ENCODE peak calls at places on chromosomes 6 and 20, in seven cellular contexts. O is RWPE1, Q is cardiac fibroblast, T is coronary artery, G is GM10248, A is BE2C, U is fibroblast of lung. E is an unnamed sample.

GRCh38 chr20:59817846-59818245 is 115.6 kb downstream of the SYCP2 start:
- DNase-seq in O (no peak), Q (no peak), T (peak), G (no peak), A (no peak), U (no peak), E (no peak)

GRCh38 chr6:45706319-45706718 is 309.3 kb downstream of the CLIC5 start:
- DNase-seq in O (no peak), Q (no peak), T (no peak), G (no peak), A (no peak), U (no peak), E (no peak)

GRCh38 chr6:138824482-138825134 is 28.7 kb downstream of the ECT2L start:
- DNase-seq in O (no peak), Q (no peak), T (no peak), G (no peak), A (no peak), U (no peak), E (no peak)

GRCh38 chr6:44219053-44219814 is 2.5 kb downstream of the MYMX start:
- DNase-seq in O (no peak), Q (peak), T (peak), G (peak), A (peak), U (peak), E (peak)

GRCh38 chr6:89371849-89372505 is 19.5 kb upstream of the UBE2J1 start:
- DNase-seq in O (peak), Q (peak), T (no peak), G (peak), A (peak), U (peak), E (peak)

GRCh38 chr20:38649275-38649891 is 47.8 kb downstream of the ARHGAP40 start:
- DNase-seq in O (peak), Q (peak), T (no peak), G (peak), A (peak), U (peak), E (no peak)

GRCh38 chr6:6890400-6890858 is 217.3 kb upstream of the RREB1 start:
- DNase-seq in O (no peak), Q (peak), T (no peak), G (no peak), A (peak), U (peak), E (no peak)

GRCh38 chr20:5214826-5215225 is 88.0 kb downstream of the CDS2 start:
- DNase-seq in O (no peak), Q (no peak), T (no peak), G (no peak), A (no peak), U (no peak), E (no peak)

GRCh38 chr6:87925373-87926060 is 122.1 kb upstream of the SPACA1 start:
- DNase-seq in O (no peak), Q (no peak), T (no peak), G (peak), A (no peak), U (no peak), E (no peak)

GRCh38 chr20:20210327-20210726 is 157.6 kb upstream of the INSM1 start:
- DNase-seq in O (no peak), Q (no peak), T (no peak), G (no peak), A (peak), U (no peak), E (no peak)

GRCh38 chr6:134183844-134184243 is 131.4 kb upstream of the SLC2A12 start:
- DNase-seq in O (no peak), Q (no peak), T (no peak), G (no peak), A (no peak), U (no peak), E (no peak)

GRCh38 chr6:109449789-109450673 is 5.5 kb downstream of the MICAL1 start:
- DNase-seq in O (no peak), Q (no peak), T (no peak), G (peak), A (no peak), U (no peak), E (no peak)

DNA sequence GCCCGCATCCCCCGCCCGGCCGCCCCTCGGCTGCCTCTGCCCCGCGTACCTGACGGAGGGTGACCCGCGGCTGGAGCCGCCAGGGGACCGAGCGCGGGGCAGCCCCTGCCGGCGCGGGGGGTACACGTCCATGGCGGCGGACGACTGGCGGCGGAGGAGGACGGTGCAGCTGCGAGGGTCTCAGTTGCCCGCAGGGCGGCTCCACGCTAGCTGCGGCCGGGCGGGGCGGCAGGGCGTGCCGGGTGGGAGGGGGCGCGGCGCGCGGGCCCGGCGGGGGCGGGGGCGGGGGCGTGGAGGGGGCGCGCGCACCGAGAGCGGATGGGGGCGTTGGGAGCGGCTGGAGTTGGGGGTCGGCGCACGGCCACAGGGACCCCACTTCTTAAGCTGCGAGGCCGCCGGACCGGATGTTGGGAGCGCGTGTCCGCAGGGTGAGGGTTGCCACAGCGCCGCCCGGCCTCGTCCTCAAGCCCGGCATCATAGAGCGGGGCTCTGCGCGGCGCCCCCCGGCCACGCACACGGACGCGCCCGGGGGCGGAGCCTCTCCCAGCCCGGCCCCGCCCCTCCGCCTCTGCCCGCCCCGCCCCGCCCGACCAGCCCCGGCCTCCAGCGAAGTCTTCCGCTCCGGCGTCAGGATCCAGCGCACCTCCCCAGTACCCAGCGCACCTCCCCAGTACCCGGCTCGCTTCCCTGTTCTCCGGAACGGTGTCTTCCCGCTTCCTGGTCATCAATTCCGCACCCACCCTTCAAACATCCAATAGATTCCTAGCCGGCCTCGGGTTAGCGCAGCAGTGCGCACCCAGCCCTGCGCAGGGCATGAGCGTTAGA is at the start of gene DNAAF9:
- DNase-seq in O (peak), Q (peak), T (peak), G (peak), A (peak), U (peak), E (peak)
- TF ChIP-seq CTCF in O (peak), Q (peak), T (no peak), G (peak), A (peak), U (peak), E (peak)

GRCh38 chr20:43389839-43390626 is 67.7 kb upstream of the SRSF6 start:
- DNase-seq in O (no peak), Q (no peak), T (no peak), G (no peak), A (peak), U (no peak), E (no peak)
- TF ChIP-seq CTCF in O (peak), Q (peak), T (no peak), G (peak), A (peak), U (peak), E (peak)

GRCh38 chr6:157708933-157709332 is 114.1 kb upstream of the SNX9 start:
- DNase-seq in O (no peak), Q (no peak), T (no peak), G (no peak), A (no peak), U (no peak), E (no peak)

GRCh38 chr6:157712585-157713295 is 110.3 kb upstream of the SNX9 start:
- DNase-seq in O (no peak), Q (no peak), T (no peak), G (no peak), A (no peak), U (no peak), E (no peak)

GRCh38 chr6:157711060-157711459 is 112.0 kb upstream of the SNX9 start:
- DNase-seq in O (no peak), Q (no peak), T (no peak), G (no peak), A (no peak), U (no peak), E (no peak)

GRCh38 chr6:157709514-157709913 is 113.5 kb upstream of the SNX9 start:
- DNase-seq in O (no peak), Q (no peak), T (no peak), G (no peak), A (no peak), U (no peak), E (no peak)

GRCh38 chr6:157710604-157711003 is 112.4 kb upstream of the SNX9 start:
- DNase-seq in O (no peak), Q (peak), T (no peak), G (no peak), A (no peak), U (peak), E (no peak)
- TF ChIP-seq CTCF in O (no peak), Q (no peak), T (no peak), G (no peak), A (no peak), U (no peak), E (no peak)

DNA sequence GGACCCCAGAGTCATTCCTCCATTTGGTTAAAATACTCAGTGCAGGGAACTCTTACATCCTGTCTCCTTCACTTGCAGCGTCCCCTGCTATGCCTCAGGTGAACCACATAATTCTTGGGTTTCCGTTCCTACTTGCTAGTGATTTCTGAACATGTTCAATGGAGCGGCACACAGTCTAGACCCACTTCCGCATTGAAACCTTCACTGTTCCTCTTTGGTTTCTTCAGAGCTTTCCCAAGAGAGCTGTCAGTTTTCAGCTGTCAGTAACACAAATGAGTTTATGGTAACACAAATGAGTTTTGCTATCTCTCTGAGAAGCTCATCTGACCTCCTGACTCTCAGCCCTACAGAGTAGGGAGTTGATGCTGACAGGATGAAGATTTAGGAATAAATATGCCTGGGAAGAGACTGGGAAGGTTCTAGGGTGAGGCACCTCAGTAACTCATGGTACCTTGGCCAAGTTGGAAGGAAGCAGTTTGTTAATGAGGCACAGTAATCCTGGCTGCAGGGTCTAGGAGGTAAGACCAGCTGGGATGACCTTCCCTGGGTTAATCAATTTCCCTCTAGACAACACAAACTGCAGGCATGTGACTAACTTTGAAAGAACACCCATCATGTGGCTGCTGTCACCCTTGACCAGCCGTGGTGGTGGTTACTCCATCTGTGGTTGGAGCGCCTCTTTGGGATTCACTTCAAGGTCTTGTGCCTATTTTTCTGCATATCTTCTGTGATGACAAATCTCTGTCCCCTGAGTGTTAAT is 5.4 kb downstream of the SYS1 start:
- DNase-seq in O (no peak), Q (no peak), T (no peak), G (peak), A (no peak), U (no peak), E (no peak)
- TF ChIP-seq CTCF in O (no peak), Q (no peak), T (no peak), G (peak), A (no peak), U (no peak), E (no peak)

GRCh38 chr20:61260905-61261304 is 8.8 kb downstream of the CDH4 start:
- DNase-seq in O (no peak), Q (no peak), T (no peak), G (no peak), A (no peak), U (no peak), E (no peak)
- TF ChIP-seq CTCF in O (no peak), Q (peak), T (no peak), G (no peak), A (no peak), U (no peak), E (no peak)

GRCh38 chr20:9886227-9886626 is 47.4 kb upstream of the PAK5 start:
- DNase-seq in O (peak), Q (no peak), T (no peak), G (no peak), A (no peak), U (peak), E (no peak)

GRCh38 chr20:9878096-9878495 is 39.2 kb upstream of the PAK5 start:
- DNase-seq in O (no peak), Q (no peak), T (no peak), G (no peak), A (no peak), U (no peak), E (no peak)

GRCh38 chr20:9889270-9889981 is 50.5 kb upstream of the PAK5 start:
- DNase-seq in O (peak), Q (no peak), T (no peak), G (peak), A (no peak), U (no peak), E (no peak)

GRCh38 chr20:9884666-9885065 is 45.8 kb upstream of the PAK5 start:
- DNase-seq in O (no peak), Q (no peak), T (no peak), G (no peak), A (no peak), U (no peak), E (no peak)

DNA sequence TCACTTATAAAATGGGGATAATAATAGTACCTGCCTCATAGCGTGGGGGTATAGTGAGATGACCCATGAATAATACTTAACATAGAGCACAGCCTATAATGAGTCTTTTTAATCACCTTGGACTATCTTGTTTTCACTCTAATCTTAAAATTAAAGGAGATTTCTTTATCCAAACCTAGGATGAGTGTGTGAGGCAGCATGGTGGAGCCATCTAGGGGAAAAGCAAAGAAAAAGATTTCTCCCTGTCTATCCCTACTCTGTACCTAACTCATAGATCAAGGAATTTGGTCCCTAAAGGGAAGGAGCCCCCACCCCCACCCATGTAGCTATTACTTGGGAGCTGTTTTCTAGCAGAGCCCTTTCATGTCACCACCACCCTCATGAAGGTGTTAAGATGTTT is 45.2 kb upstream of the PAK5 start:
- DNase-seq in O (no peak), Q (no peak), T (no peak), G (no peak), A (no peak), U (no peak), E (no peak)
- TF ChIP-seq CTCF in O (no peak), Q (no peak), T (no peak), G (no peak), A (peak), U (peak), E (no peak)